ENCODE peak calls at places on chromosomes 5 and 9, in eight cellular contexts. Q is kidney epithelial cell, M is GM23338, F is NB4, D is A549, R is IMR-90, J is tibial nerve, P is kidney. Y is an unnamed sample.
A peak's percentile ranks its signal among the peaks of the same experiment; 100 is the strongest.

GRCh38 chr9:130938652-130939404 is at the start of gene FIBCD1:
- DNase-seq in F (peak; percentile 82), M (peak; percentile 80), J (no peak), P (peak; percentile 73), Q (no peak), D (peak; percentile 67), R (peak; percentile 34), Y (no peak)

GRCh38 chr5:157965989-157966388 is 107.0 kb upstream of the CLINT1 start:
- DNase-seq in R (no peak), Q (no peak), P (no peak), F (no peak), M (peak; percentile 63), J (no peak), D (no peak), Y (no peak)

GRCh38 chr5:149203896-149204544 is 62.7 kb downstream of the ABLIM3 start:
- DNase-seq in R (peak; percentile 86), F (no peak), D (no peak), Q (no peak), J (no peak), M (no peak), P (no peak), Y (no peak)

GRCh38 chr9:69743930-69744329 is 15.9 kb downstream of the PTAR1 start:
- DNase-seq in R (no peak), Q (no peak), F (no peak), D (no peak), P (no peak), M (peak; percentile 39), J (no peak), Y (no peak)

GRCh38 chr5:169072223-169072622 is 228.7 kb downstream of the SLIT3 start:
- DNase-seq in F (no peak), R (no peak), P (no peak), Q (no peak), M (no peak), D (no peak), J (no peak), Y (no peak)

GRCh38 chr9:136759436-136760325 is 1.6 kb upstream of the LCN8 start:
- DNase-seq in F (no peak), R (no peak), M (no peak), D (no peak), J (no peak), Q (no peak), P (peak; percentile 59), Y (no peak)

GRCh38 chr5:157828949-157829639 is 29.9 kb downstream of the CLINT1 start:
- DNase-seq in J (no peak), P (no peak), R (no peak), D (peak; percentile 13), M (peak; percentile 78), Q (no peak), F (peak; percentile 20), Y (no peak)

GRCh38 chr9:36499156-36499886 is 73.4 kb upstream of the MELK start:
- DNase-seq in F (no peak), D (no peak), M (peak; percentile 44), R (no peak), P (no peak), J (no peak), Q (no peak), Y (no peak)

GRCh38 chr5:123371575-123372179 is 51.5 kb downstream of the CEP120 start:
- DNase-seq in P (no peak), M (peak; percentile 78), F (peak; percentile 23), R (peak; percentile 7), Q (no peak), D (peak; percentile 7), J (peak; percentile 38), Y (no peak)

GRCh38 chr9:4559238-4560182 is 69.2 kb downstream of the SLC1A1 start:
- DNase-seq in D (no peak), F (no peak), J (no peak), R (no peak), M (no peak), Q (no peak), P (no peak), Y (no peak)

GRCh38 chr5:96997265-96997859 is 61.5 kb downstream of the LNPEP start:
- DNase-seq in J (peak; percentile 16), M (peak; percentile 59), P (no peak), R (peak; percentile 63), F (peak; percentile 61), Q (peak; percentile 21), D (peak; percentile 8), Y (no peak)

GRCh38 chr5:855771-856530 is 5.2 kb upstream of the ZDHHC11 start:
- DNase-seq in J (no peak), D (no peak), Q (no peak), F (peak; percentile 43), M (no peak), P (no peak), R (no peak), Y (no peak)

GRCh38 chr9:6944093-6944551 is 186.3 kb downstream of the KDM4C start:
- DNase-seq in J (no peak), D (no peak), P (no peak), Q (no peak), M (no peak), F (peak; percentile 38), R (peak; percentile 82), Y (no peak)

GRCh38 chr5:10539685-10539998 is 24.2 kb upstream of the ANKRD33B start:
- DNase-seq in M (no peak), F (no peak), D (no peak), Q (no peak), R (peak; percentile 49), P (no peak), J (no peak), Y (no peak)

GRCh38 chr5:132059043-132059695 is 1.3 kb upstream of the IL3 start:
- DNase-seq in M (no peak), J (no peak), F (no peak), R (no peak), Q (no peak), P (peak; percentile 38), D (no peak), Y (no peak)

DNA sequence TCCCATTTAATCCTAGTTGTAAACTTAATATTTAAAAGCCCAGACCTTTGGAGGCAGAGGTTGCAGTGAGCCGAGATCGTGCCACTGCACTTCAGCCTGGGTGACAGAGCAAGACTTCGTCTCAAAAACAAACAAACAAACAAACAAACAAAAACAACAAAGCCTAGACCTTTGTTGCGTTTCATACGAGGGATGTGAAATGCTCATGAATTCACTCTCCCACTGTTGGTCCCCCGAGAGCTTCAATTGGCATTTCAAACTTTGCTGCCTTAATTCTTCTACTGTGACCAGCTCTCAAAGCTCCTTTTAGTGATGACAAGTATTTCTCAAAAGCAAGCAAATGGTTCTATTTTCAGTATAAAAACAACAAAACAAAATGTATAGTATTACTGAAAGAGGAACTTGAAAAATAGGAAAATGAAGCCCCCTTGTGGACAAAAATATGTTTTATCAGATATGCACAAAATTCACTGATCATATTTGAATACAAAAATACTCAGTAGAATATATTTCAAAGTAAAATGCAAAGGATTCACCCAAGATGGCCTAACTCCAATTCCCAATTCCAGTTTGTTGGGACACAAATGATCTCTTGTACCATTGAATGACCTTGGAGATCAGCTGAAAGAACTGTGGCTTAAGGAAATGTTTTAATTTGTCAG is 140.4 kb downstream of the ESM1 start:
- DNase-seq in D (no peak), R (peak; percentile 79), P (no peak), F (peak; percentile 56), J (no peak), Q (no peak), M (peak; percentile 59), Y (no peak)
- H3K4me3 ChIP-seq in D (no peak overlapping the region), R (no peak overlapping the region), P (peak overlapping the region; percentile 55), F (no peak overlapping the region), J (no peak overlapping the region), Q (no peak overlapping the region), M (no peak overlapping the region), Y (no peak overlapping the region)

DNA sequence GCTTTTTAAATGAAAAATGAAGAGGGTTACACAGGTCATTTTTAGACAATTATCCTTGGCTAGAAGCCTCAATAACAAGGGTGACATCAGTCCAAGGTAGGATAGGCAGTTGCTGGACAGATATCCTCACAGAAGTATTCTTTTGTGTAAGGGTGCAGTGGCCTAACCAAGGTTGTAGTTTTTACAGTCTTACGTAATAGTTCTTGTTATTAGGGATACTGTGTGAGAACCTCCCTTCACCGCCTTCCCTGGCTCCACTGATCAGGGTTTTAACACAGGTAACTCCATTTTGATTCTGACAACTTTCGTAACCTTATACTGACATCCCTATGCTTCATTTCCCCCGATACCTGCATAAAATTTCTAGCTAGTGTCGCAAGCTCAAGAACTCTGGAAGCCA is 8.7 kb upstream of the CAPSL start:
- DNase-seq in P (no peak), D (no peak), J (no peak), Q (no peak), M (no peak), F (no peak), R (no peak), Y (no peak)
- TF ChIP-seq CTCF in P (no peak), D (no peak), J (no peak), Q (no peak), M (no peak), F (no peak), R (no peak), Y (no peak)

DNA sequence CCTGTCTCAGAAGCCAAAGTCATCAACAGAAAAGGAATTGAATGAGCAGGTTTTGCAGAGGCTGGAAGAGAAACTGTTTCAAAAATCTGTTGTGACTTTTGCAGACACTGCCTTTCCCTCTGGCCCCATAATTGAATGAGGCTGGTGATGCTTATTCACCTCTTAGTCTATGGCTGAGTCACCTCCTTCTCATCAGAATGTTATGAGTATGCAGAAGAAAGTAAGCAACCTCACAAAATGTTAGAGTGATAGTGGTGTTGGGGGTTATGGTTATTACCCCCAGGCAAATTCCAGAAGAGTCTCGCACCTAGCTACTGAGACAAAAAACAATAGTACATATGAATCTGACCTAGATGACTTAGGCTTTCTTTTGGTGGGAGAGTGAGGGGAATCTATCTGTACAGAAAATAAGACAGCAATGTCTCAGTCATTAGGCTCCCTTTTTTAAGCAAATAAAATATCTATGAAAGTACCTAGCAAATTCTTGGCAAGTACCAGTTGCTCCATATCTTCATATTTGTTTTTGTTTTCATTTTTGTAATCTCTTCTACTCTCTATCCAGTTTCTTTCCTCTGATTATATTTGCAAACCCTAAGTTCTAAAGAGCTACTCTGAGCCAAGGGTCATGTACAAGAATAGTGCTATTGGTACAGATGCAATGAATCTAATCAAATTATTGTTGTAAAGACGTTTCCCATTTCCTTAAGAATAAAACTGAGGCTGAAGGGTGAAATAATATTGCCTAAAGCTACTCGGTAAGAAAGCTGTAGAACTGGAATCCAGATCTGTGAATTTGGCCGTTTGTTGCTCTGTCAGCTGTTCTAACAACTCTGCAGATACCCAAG is 498.1 kb upstream of the TNC start:
- DNase-seq in Q (peak; percentile 85), J (no peak), D (peak; percentile 79), P (no peak), M (no peak), F (no peak), R (peak; percentile 96), Y (peak; percentile 92)
- H3K4me3 ChIP-seq in Q (no peak overlapping the region), J (no peak overlapping the region), D (no peak overlapping the region), P (no peak overlapping the region), M (no peak overlapping the region), F (no peak overlapping the region), R (no peak overlapping the region), Y (no peak overlapping the region)

DNA sequence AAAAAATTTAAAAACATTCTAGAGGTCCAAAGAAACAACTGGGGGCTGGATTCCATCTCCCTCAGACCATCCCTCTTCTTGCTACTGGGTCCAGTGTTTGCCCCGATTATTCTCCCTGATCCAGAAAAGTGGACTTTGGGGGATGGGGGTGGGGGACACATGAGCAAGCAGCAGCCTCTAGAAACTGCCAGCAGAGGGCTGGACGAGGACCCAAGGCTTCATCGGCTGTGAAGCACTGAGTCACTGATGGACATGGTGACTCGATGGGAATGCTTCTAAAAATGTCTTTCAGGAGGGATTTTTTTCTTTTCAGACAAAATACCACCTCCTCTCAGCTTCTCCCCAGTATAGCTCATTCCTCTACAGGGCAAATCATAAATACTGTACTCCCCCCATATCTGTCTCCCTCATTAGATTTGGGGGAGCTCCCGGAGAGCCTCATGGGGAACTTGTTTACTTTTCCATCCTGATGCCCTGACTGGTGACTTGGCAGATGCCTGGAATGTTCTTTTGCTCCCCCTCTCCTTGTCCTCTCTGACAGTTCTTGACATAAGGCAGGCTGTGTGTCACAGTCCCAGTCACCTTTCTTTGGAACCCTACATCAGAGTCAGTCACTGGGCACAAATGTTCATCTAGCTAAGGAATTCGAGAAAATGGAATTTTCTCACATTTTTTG is 67.2 kb upstream of the STC2 start:
- DNase-seq in J (no peak), Q (no peak), F (no peak), R (peak; percentile 85), P (no peak), M (peak; percentile 38), D (peak; percentile 18), Y (no peak)
- TF ChIP-seq CTCF in J (no peak), Q (peak; percentile 41), F (no peak), R (peak; percentile 70), P (no peak), M (peak; percentile 27), D (no peak), Y (peak; percentile 61)

Y was measured in BJ.